ENCODE peak calls at places on chromosomes 3 and 15, in eight cellular contexts. L is brain microvascular endothelial cell; M is mammary epithelial cell; V is effector memory CD4-positive, alpha-beta T cell; E is CD8-positive, alpha-beta memory T cell; G is Peyer's patch; X is epithelial cell of proximal tubule; U is OCI-LY7. W is an unnamed sample.

GRCh38 chr3:136778865-136779264 is 26.7 kb upstream of the STAG1 start:
- DNase-seq in L (peak; percentile 19), M (peak; percentile 7), V (no peak), E (no peak), G (no peak), X (peak; percentile 60), U (no peak), W (no peak)

GRCh38 chr3:16249336-16249735 is 15.4 kb downstream of the DPH3 start:
- DNase-seq in L (peak; percentile 36), M (no peak), V (no peak), E (no peak), G (no peak), X (no peak), U (peak; percentile 48), W (no peak)

GRCh38 chr3:10774825-10775224 is 41.2 kb upstream of the SLC6A11 start:
- DNase-seq in L (no peak), M (no peak), V (no peak), E (no peak), G (no peak), X (no peak), U (no peak), W (no peak)

GRCh38 chr3:136194409-136195257 is 1.5 kb downstream of the MSL2 start:
- DNase-seq in L (no peak), M (peak; percentile 27), V (peak; percentile 67), E (peak; percentile 86), G (peak; percentile 63), X (no peak), U (peak; percentile 65), W (peak; percentile 19)

GRCh38 chr3:124636101-124636862 is 94.0 kb upstream of the UMPS start:
- DNase-seq in L (no peak), M (no peak), V (no peak), E (no peak), G (peak; percentile 61), X (no peak), U (no peak), W (no peak)

GRCh38 chr3:98701276-98701675 is 61.9 kb upstream of the ST3GAL6 start:
- DNase-seq in L (no peak), M (no peak), V (no peak), E (no peak), G (no peak), X (no peak), U (no peak), W (no peak)

GRCh38 chr15:68843425-68844311 is 23.0 kb upstream of the ANP32A start:
- DNase-seq in L (peak; percentile 1), M (no peak), V (no peak), E (peak; percentile 30), G (peak; percentile 57), X (no peak), U (peak; percentile 85), W (no peak)

GRCh38 chr15:66881173-66881905 is 179.3 kb downstream of the SMAD6 start:
- DNase-seq in L (no peak), M (no peak), V (no peak), E (no peak), G (no peak), X (no peak), U (no peak), W (no peak)

GRCh38 chr15:85692873-85693272 is 101.9 kb downstream of the KLHL25 start:
- DNase-seq in L (no peak), M (no peak), V (no peak), E (no peak), G (no peak), X (no peak), U (peak; percentile 20), W (no peak)

GRCh38 chr3:108806316-108806715 is 16.3 kb upstream of the TRAT1 start:
- DNase-seq in L (no peak), M (no peak), V (no peak), E (peak; percentile 76), G (no peak), X (no peak), U (no peak), W (no peak)

GRCh38 chr15:69823223-69823907 is 274.4 kb downstream of the TLE3 start:
- DNase-seq in L (peak; percentile 6), M (peak; percentile 10), V (no peak), E (no peak), G (no peak), X (no peak), U (peak; percentile 29), W (peak; percentile 19)

GRCh38 chr15:56432304-56432703 is 32.6 kb downstream of the MNS1 start:
- DNase-seq in L (no peak), M (no peak), V (no peak), E (no peak), G (no peak), X (no peak), U (no peak), W (no peak)

GRCh38 chr3:192409203-192409837 is 318.0 kb downstream of the FGF12 start:
- DNase-seq in L (no peak), M (peak; percentile 23), V (no peak), E (no peak), G (no peak), X (no peak), U (no peak), W (no peak)

GRCh38 chr3:179063945-179064560 is 7.6 kb downstream of the ZMAT3 start:
- DNase-seq in L (no peak), M (peak; percentile 85), V (no peak), E (no peak), G (no peak), X (no peak), U (no peak), W (no peak)

GRCh38 chr3:2156244-2156847 is 57.7 kb downstream of the CNTN4 start:
- DNase-seq in L (no peak), M (no peak), V (no peak), E (no peak), G (no peak), X (no peak), U (no peak), W (no peak)

GRCh38 chr3:75650191-75650590 is 13.9 kb upstream of the FRG2C start:
- DNase-seq in L (no peak), M (no peak), V (no peak), E (no peak), G (no peak), X (no peak), U (no peak), W (no peak)

GRCh38 chr3:75655501-75655904 is 8.6 kb upstream of the FRG2C start:
- DNase-seq in L (no peak), M (no peak), V (no peak), E (no peak), G (no peak), X (no peak), U (no peak), W (no peak)
- H3K4me3 ChIP-seq in L (no peak overlapping the region), M (no peak overlapping the region), V (no peak overlapping the region), E (no peak overlapping the region), G (no peak overlapping the region), X (no peak overlapping the region), U (no peak overlapping the region), W (no peak overlapping the region)

DNA sequence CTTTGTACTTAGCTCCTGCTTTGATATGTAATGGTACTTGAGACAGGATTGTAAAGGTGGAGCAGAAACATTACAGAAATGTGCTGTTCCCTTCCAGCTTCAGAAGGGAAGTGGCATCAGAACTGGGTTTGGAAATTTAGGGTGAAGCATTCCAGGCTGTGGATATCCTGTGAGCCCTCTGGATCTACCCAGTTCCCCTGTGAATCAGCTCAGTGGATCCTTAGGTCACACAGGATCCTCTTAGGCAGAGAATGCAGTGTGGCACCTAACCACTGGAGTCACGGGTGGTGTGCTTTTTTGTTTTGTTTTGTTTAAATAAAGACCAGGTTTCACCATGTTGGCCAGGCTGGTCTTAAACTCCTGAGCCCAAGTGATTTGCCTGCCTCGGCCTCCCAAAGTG is 66.0 kb downstream of the TRIM71 start:
- DNase-seq in L (no peak), M (no peak), V (no peak), E (no peak), G (no peak), X (no peak), U (no peak), W (no peak)
- H3K4me3 ChIP-seq in L (no peak overlapping the region), M (no peak overlapping the region), V (no peak overlapping the region), E (no peak overlapping the region), G (no peak overlapping the region), X (no peak overlapping the region), U (no peak overlapping the region), W (no peak overlapping the region)

DNA sequence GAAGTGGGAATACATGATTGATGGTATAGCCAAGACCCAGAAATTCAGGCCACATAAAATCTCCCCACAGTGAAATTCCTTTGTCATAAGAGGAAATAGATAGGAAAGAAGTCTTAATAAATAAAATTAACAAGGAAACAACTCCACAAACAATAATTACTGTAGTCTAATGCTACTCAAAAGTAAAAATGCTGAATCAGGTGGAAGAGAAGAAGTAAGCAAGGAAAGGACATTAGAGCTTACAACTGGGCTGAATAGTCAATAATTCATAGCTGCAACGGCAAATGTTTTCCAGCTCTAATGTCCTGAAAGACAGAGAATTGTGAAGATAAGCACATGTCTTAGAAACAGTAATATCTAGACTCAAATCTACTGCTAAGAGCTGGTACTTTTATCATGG is 64.4 kb downstream of the STRIT1 start:
- DNase-seq in L (no peak), M (no peak), V (no peak), E (no peak), G (no peak), X (no peak), U (no peak), W (no peak)
- H3K4me3 ChIP-seq in L (no peak overlapping the region), M (no peak overlapping the region), V (no peak overlapping the region), E (no peak overlapping the region), G (no peak overlapping the region), X (no peak overlapping the region), U (no peak overlapping the region), W (no peak overlapping the region)

DNA sequence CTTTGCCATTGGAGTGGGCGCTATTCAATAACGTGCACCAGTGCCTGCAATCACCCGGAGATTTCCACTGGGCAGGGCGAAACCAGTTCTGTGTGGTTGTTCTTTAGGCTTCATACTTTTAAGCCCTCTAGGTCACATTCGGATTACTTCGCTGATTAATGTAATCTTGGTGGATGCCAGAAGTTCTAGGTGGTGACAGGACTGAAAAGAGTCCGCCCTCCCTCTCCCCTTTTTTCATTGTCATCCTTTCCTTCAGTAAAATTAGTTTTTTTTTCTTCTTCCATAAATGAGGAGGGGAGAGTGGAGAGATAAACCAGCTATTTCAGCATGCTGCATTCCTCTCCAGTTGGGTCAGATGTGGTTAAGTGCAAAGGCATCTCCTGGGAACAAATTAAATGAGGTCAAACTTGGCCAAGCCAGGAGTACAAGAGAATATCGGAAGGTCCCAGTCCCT is 2.3 kb upstream of the SLC2A2 start:
- DNase-seq in L (peak; percentile 81), M (peak; percentile 46), V (no peak), E (no peak), G (no peak), X (peak; percentile 85), U (no peak), W (peak; percentile 56)
- H3K4me3 ChIP-seq in L (peak overlapping the region; percentile 46), M (peak overlapping the region; percentile 24), V (peak overlapping the region; percentile 37), E (peak overlapping the region; percentile 25), G (peak overlapping the region; percentile 43), X (peak overlapping the region; percentile 36), U (no peak overlapping the region), W (peak overlapping the region; percentile 26)

GRCh38 chr15:64566629-64567427 is 106.5 kb downstream of the ZNF609 start:
- DNase-seq in L (no peak), M (no peak), V (no peak), E (no peak), G (no peak), X (no peak), U (no peak), W (no peak)
- H3K4me3 ChIP-seq in L (no peak overlapping the region), M (no peak overlapping the region), V (no peak overlapping the region), E (no peak overlapping the region), G (no peak overlapping the region), X (no peak overlapping the region), U (no peak overlapping the region), W (no peak overlapping the region)

GRCh38 chr3:184377882-184378445 is at the start of gene THPO:
- DNase-seq in L (no peak), M (no peak), V (no peak), E (no peak), G (peak; percentile 49), X (no peak), U (no peak), W (no peak)
- H3K4me3 ChIP-seq in L (no peak within 1 kb of the TSS), M (no peak within 1 kb of the TSS), V (no peak within 1 kb of the TSS), E (no peak within 1 kb of the TSS), G (no peak within 1 kb of the TSS), X (peak within 1 kb of the TSS; percentile 39), U (no peak within 1 kb of the TSS), W (no peak within 1 kb of the TSS)

GRCh38 chr3:104526901-104527401 is 839.8 kb upstream of the ALCAM start:
- DNase-seq in L (no peak), M (no peak), V (no peak), E (no peak), G (no peak), X (no peak), U (peak; percentile 65), W (no peak)
- H3K4me3 ChIP-seq in L (no peak overlapping the region), M (no peak overlapping the region), V (no peak overlapping the region), E (no peak overlapping the region), G (no peak overlapping the region), X (no peak overlapping the region), U (peak overlapping the region; percentile 61), W (no peak overlapping the region)